ENCODE peak calls at places on chromosomes 4 and X, in six cellular contexts. R is HAP-1, H is foreskin fibroblast, I is astrocyte of the spinal cord, D is choroid plexus epithelial cell, G is PC-9. O is an unnamed sample.

GRCh38 chr4:73311428-73311827 is 52.8 kb upstream of the ANKRD17 start:
- DNase-seq in R (no peak), H (peak), I (peak), D (peak), G (no peak), O (no peak)

GRCh38 chr4:36322921-36323354 is 41.5 kb downstream of the DTHD1 start:
- DNase-seq in R (no peak), H (no peak), I (no peak), D (peak), G (no peak), O (no peak)

GRCh38 chr4:65654976-65655375 is 15.3 kb downstream of the EPHA5 start:
- DNase-seq in R (no peak), H (no peak), I (no peak), D (no peak), G (no peak), O (no peak)

GRCh38 chrX:151973851-151974335 is 583 bp downstream of the GABRE start:
- DNase-seq in R (no peak), H (no peak), I (peak), D (peak), G (no peak), O (no peak)

GRCh38 chr4:97235516-97235915 is 907.8 kb downstream of the STPG2 start:
- DNase-seq in R (no peak), H (no peak), I (peak), D (peak), G (no peak), O (no peak)

GRCh38 chr4:161359491-161359890 is 804.3 kb downstream of the FSTL5 start:
- DNase-seq in R (no peak), H (no peak), I (no peak), D (no peak), G (no peak), O (no peak)

GRCh38 chr4:6118201-6118600 is 82.1 kb downstream of the JAKMIP1 start:
- DNase-seq in R (no peak), H (no peak), I (no peak), D (no peak), G (no peak), O (no peak)

GRCh38 chr4:153137168-153137567 is 67.1 kb upstream of the TRIM2 start:
- DNase-seq in R (no peak), H (peak), I (peak), D (peak), G (peak), O (no peak)

GRCh38 chrX:120514236-120514635 is 45.1 kb upstream of the LAMP2 start:
- DNase-seq in R (peak), H (no peak), I (peak), D (peak), G (no peak), O (no peak)

GRCh38 chrX:13130776-13131175 is 86.4 kb upstream of the FAM9C start:
- DNase-seq in R (no peak), H (no peak), I (no peak), D (no peak), G (no peak), O (no peak)

GRCh38 chr4:14180983-14181601 is 553.6 kb upstream of the BOD1L1 start:
- DNase-seq in R (no peak), H (peak), I (peak), D (peak), G (peak), O (no peak)

GRCh38 chr4:18917689-18918088 is 896.1 kb upstream of the LCORL start:
- DNase-seq in R (no peak), H (peak), I (peak), D (peak), G (no peak), O (peak)

GRCh38 chr4:147060171-147060931 is 114.7 kb upstream of the TTC29 start:
- DNase-seq in R (no peak), H (peak), I (peak), D (peak), G (no peak), O (peak)

GRCh38 chr4:53508446-53508845 is 82.8 kb downstream of the LNX1 start:
- DNase-seq in R (no peak), H (peak), I (peak), D (peak), G (no peak), O (no peak)

GRCh38 chrX:69996102-69996468 is 53.7 kb downstream of the AWAT2 start:
- DNase-seq in R (no peak), H (no peak), I (no peak), D (no peak), G (no peak), O (no peak)

GRCh38 chrX:153883163-153883843 is 2.7 kb downstream of the L1CAM start:
- DNase-seq in R (no peak), H (no peak), I (no peak), D (no peak), G (no peak), O (no peak)

GRCh38 chr4:151195801-151196200 is 81.2 kb upstream of the PRSS48 start:
- DNase-seq in R (no peak), H (peak), I (peak), D (peak), G (peak), O (peak)

GRCh38 chr4:124783847-124784246 is 71.3 kb upstream of the ANKRD50 start:
- DNase-seq in R (no peak), H (peak), I (peak), D (peak), G (no peak), O (no peak)

GRCh38 chr4:125958519-125958918 is 643.8 kb downstream of the FAT4 start:
- DNase-seq in R (no peak), H (no peak), I (no peak), D (no peak), G (no peak), O (no peak)

GRCh38 chr4:145870155-145871020 is 68.2 kb downstream of the ZNF827 start:
- DNase-seq in R (peak), H (no peak), I (no peak), D (no peak), G (no peak), O (no peak)

DNA sequence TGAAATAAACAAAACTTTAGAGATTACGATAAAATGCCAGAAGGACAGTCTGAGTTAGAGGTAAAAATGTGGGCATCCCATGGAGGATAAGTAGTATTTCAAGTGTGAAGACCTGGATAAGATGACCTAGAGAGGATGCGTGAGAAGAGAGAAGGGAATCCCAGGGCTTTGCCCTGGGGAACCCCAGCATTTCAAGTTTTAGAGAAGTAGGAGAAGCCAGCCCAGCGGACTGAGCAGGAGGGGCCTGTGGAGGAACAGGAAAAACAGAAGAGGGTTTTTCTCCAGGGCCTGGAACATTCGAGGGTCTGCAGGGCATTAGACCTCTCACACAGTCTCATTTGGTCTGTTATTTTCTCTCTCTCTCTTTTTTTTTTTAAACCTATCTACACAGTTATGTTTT is 2.9 kb upstream of the CFP start:
- DNase-seq in R (no peak), H (no peak), I (no peak), D (no peak), G (no peak), O (no peak)
- H3K4me3 ChIP-seq in R (no peak), H (no peak), I (no peak), D (no peak), G (no peak), O (no peak)

DNA sequence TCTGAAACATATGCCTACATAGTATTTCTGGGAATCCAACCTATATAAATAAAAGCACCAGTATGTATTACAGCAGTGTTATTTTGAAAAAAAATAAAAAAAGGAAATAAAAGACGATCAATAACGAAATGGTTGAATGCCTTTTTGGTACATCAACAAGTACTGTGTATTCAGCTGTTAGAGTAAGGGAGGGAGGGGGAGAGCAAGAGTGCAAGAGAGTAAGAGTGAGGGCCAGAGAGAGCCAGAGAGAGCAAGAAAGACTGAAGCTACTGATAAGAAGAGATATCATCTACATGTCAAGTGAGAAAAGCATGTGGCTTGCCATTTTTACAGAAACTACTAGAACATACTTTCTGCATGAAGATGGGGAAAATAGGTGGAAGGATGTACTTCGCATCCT is 1.8 kb downstream of the SPIN4 start:
- DNase-seq in R (peak), H (no peak), I (no peak), D (peak), G (no peak), O (no peak)
- H3K4me3 ChIP-seq in R (peak), H (peak), I (no peak), D (peak), G (peak), O (no peak)

GRCh38 chrX:103376979-103377324 is 614 bp downstream of the BEX3 start:
- DNase-seq in R (peak), H (no peak), I (no peak), D (peak), G (no peak), O (no peak)
- H3K4me3 ChIP-seq in R (peak), H (peak), I (peak), D (peak), G (peak), O (peak)

DNA sequence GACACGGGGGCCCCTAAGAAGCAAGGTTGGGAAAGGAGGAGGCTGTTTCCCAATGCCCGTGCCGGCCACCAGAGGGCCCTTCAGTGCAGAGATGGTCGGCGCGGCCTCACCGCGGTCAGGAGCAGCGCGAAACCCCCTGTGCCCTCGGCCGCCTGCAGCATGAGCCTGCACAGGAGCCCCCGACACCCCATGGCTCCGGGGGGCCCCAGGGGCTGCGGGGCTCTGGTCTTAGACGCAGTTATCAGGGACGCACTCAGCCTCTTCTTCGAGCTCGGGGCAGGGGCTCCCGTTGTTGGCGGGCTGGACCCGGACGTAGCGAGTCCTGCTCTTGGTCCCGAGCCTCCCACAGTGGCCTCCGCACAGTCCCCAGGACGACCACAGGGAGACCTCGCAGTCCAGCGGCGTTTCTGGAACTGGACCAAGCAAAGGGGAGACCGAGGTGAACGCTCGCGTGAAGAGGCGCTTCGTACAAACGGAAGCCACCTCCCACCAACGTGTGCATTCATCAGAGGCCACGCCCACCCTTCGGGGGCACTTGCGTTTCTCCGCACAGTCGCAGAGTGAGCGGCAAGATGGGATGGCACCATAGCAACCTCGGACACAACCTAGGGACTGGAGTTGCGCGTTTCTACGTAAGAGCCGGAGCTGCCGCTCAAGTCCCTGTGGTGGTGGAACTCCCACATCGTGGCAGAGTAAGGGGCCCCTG is 5.0 kb downstream of the SPON2 start:
- DNase-seq in R (peak), H (peak), I (peak), D (peak), G (peak), O (no peak)
- H3K4me3 ChIP-seq in R (no peak), H (peak), I (peak), D (peak), G (peak), O (peak)

GRCh38 chrX:141175786-141176185 is 1.1 kb downstream of the LDOC1 start:
- DNase-seq in R (no peak), H (no peak), I (no peak), D (no peak), G (no peak), O (no peak)
- H3K4me3 ChIP-seq in R (peak), H (peak), I (peak), D (no peak), G (no peak), O (peak)

GRCh38 chr4:113657834-113658233 is 103.7 kb downstream of the CAMK2D start:
- DNase-seq in R (no peak), H (peak), I (peak), D (peak), G (no peak), O (no peak)
- H3K4me3 ChIP-seq in R (no peak), H (no peak), I (no peak), D (no peak), G (no peak), O (no peak)

GRCh38 chrX:9416562-9417319 is 48.1 kb upstream of the TBL1X start:
- DNase-seq in R (no peak), H (no peak), I (no peak), D (peak), G (peak), O (peak)

DNA sequence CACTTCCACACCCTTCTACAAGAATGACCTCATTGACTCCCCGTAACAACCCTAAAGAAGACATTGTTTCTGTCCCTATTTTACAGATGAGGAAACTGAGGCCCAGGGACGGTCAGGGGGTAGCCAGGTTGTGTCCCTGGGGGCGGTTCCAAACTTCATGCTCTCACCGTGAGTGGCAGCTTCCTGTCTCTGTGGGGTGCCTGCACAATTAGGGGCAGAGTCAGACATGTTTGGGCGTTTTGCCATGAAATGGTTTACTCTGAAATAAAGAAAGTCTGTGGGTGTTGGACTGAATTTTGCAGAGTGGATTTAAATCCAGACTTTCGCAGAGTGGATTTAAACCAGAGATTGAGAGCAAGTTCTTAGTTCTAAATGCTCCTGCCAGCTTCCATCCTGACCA is 44.3 kb upstream of the TBL1X start:
- DNase-seq in R (no peak), H (no peak), I (no peak), D (peak), G (no peak), O (no peak)
- H3K4me3 ChIP-seq in R (no peak), H (no peak), I (no peak), D (no peak), G (no peak), O (no peak)

O was measured in BJ.